ENCODE peak calls at places on chromosome 5, in ten cellular contexts. T is left ventricle myocardium inferior, F is brain microvascular endothelial cell, U is tibial nerve, D is colonic mucosa, Q is lower lobe of right lung, W is bronchial epithelial cell, K is fibroblast of mammary gland, O is astrocyte of the spinal cord, S is AG04449. B is an unnamed sample.
A peak's percentile ranks its signal among the peaks of the same experiment; 100 is the strongest.

GRCh38 chr5:125486634-125487033 is 740.2 kb upstream of the ZNF608 start:
- DNase-seq in T (no peak), D (no peak), U (no peak), S (peak; percentile 26), K (peak; percentile 66), W (peak; percentile 86), F (peak; percentile 46), Q (no peak), O (peak; percentile 64), B (peak; percentile 81)

GRCh38 chr5:69129413-69129812 is 35.6 kb downstream of the SLC30A5 start:
- DNase-seq in Q (no peak), U (no peak), F (peak; percentile 2), T (no peak), O (peak; percentile 43), D (no peak), K (peak; percentile 92), W (peak; percentile 63), S (peak; percentile 74), B (peak; percentile 52)

GRCh38 chr5:72478276-72478675 is 28.9 kb downstream of the ZNF366 start:
- DNase-seq in F (no peak), O (no peak), U (no peak), T (no peak), D (no peak), K (no peak), S (no peak), W (peak; percentile 27), Q (no peak), B (peak; percentile 39)

GRCh38 chr5:143440448-143441102 is 37.1 kb upstream of the NR3C1 start:
- DNase-seq in U (no peak), W (no peak), K (no peak), O (no peak), D (no peak), F (no peak), Q (no peak), S (no peak), T (no peak), B (no peak)

GRCh38 chr5:178454308-178454707 is 135.9 kb downstream of the COL23A1 start:
- DNase-seq in F (no peak), W (peak; percentile 43), K (no peak), U (no peak), O (no peak), Q (no peak), S (no peak), T (no peak), D (no peak), B (no peak)

GRCh38 chr5:79932510-79933504 is 58.3 kb downstream of the MTX3 start:
- DNase-seq in D (no peak), T (no peak), W (peak; percentile 49), U (peak; percentile 40), O (no peak), Q (no peak), S (no peak), K (peak; percentile 37), F (no peak), B (peak; percentile 62)

GRCh38 chr5:36239370-36240293 is 2.1 kb downstream of the NADK2 start:
- DNase-seq in U (no peak), F (no peak), O (peak; percentile 14), K (no peak), T (no peak), D (no peak), S (no peak), W (no peak), Q (no peak), B (no peak)

GRCh38 chr5:97489010-97489840 is 306.2 kb upstream of the RIOK2 start:
- DNase-seq in W (no peak), T (no peak), D (no peak), O (no peak), Q (peak; percentile 23), S (no peak), F (no peak), U (no peak), K (no peak), B (no peak)

GRCh38 chr5:89337-90286 is 2.4 kb upstream of the PLEKHG4B start:
- DNase-seq in F (no peak), O (no peak), K (no peak), S (no peak), W (no peak), U (no peak), D (no peak), Q (no peak), T (no peak), B (no peak)

GRCh38 chr5:75054110-75054930 is 2.0 kb upstream of the GCNT4 start:
- DNase-seq in S (no peak), T (peak; percentile 21), U (no peak), W (peak; percentile 37), O (peak; percentile 57), F (peak; percentile 27), Q (peak; percentile 53), D (peak; percentile 36), K (peak; percentile 38), B (peak; percentile 48)

GRCh38 chr5:139671096-139671841 is 23.1 kb downstream of the CXXC5 start:
- DNase-seq in K (no peak), F (no peak), U (no peak), Q (no peak), O (no peak), D (no peak), T (peak; percentile 47), W (peak; percentile 29), S (no peak), B (peak; percentile 35)

GRCh38 chr5:19733612-19734495 is 254.1 kb downstream of the CDH18 start:
- DNase-seq in D (no peak), T (no peak), O (no peak), K (no peak), F (no peak), Q (no peak), S (no peak), W (no peak), U (no peak), B (peak; percentile 5)

DNA sequence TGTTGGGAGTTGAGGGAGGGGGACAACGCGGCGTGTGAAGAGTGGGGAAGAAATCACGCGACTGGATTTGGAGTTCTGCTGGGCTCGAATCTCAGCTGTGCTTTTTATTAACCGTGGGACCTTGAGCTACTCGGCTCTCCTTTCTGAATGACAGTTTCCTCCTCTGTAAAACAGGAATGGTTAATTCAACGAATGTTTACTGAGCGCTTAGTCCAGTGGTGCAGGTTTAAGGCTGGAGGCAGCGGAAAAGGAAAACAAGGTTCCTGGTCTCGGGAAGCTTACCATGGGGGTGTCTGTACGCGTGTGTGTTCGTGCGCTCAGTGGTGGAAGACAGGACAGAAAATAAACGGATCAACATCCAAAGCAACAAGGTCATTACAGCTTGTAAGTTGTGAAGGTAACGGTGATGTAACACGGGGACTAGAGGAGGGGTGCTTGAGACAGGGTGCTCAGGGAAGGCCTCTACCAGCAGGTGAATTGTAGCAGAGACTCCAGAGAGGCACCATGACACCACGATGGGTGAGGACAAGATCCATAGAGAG is 277 bp downstream of the EIF4E1B start:
- DNase-seq in F (no peak), K (no peak), T (no peak), O (peak; percentile 22), W (no peak), U (no peak), S (no peak), D (no peak), Q (no peak), B (no peak)
- H3K4me3 ChIP-seq in F (peak overlapping the region; percentile 41), K (no peak overlapping the region), T (peak overlapping the region; percentile 62), O (peak overlapping the region; percentile 28), W (peak overlapping the region; percentile 19), U (no peak overlapping the region), S (peak overlapping the region; percentile 45), D (peak overlapping the region; percentile 23), Q (peak overlapping the region; percentile 37), B (no peak overlapping the region)

DNA sequence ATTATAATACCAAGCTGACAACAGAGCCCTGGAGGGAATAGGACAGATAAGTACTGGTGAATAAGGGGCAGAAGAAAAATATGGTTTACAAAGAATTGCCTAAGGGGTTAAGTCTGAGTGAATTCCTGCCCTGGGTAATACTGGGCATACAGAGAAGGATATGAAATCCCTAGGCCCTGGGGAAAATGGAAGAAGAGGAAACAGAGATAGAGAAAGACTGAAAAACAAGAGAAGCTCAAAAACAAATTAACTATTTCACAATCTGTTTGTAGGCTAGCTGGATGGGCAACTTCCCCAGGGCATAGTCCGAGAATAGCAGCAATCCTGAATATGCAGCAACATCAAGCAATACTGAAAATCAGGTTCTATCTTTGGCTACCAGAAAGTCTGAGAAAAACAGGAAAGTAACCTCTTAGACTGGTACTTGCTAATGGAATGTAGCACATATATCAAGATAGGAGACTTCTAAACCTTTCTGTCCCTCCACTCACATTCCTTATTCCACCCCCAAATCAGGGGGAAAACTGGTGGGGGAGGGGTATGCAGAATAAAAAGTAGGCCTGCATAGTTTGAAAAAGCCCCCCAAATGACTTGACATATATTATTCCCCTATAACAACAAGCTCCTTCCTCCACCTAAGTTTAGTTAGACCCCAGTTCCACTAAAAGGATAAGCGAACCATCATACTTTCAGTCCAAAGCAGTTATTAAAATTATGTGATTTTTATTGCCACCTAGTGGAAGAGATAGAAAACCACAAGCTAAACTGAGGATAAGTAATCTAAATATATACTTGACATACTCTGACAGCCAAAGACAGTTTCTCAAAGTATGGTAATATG is 20.6 kb downstream of the SLC38A9 start:
- DNase-seq in O (peak; percentile 70), D (no peak), K (peak; percentile 70), T (no peak), S (no peak), U (no peak), Q (no peak), F (no peak), W (peak; percentile 54), B (peak; percentile 56)
- TF ChIP-seq CTCF in O (peak; percentile 50), D (peak; percentile 67), K (peak; percentile 51), T (peak; percentile 75), S (peak; percentile 25), U (peak; percentile 57), Q (peak; percentile 67), F (peak; percentile 32), W (peak; percentile 39), B (peak; percentile 52)

GRCh38 chr5:88879724-88880123 is 3.3 kb downstream of the MEF2C start:
- DNase-seq in O (no peak), W (no peak), K (no peak), T (no peak), D (no peak), S (no peak), F (peak; percentile 28), U (no peak), Q (no peak), B (no peak)
- H3K4me3 ChIP-seq in O (no peak overlapping the region), W (no peak overlapping the region), K (no peak overlapping the region), T (peak overlapping the region; percentile 79), D (no peak overlapping the region), S (no peak overlapping the region), F (peak overlapping the region; percentile 10), U (no peak overlapping the region), Q (peak overlapping the region; percentile 65), B (no peak overlapping the region)

GRCh38 chr5:141680751-141681201 is 1.3 kb downstream of the ARAP3 start:
- DNase-seq in D (peak; percentile 40), T (peak; percentile 67), Q (peak; percentile 67), W (no peak), S (no peak), U (no peak), K (no peak), F (peak; percentile 34), O (no peak), B (peak; percentile 42)

GRCh38 chr5:141680178-141680577 is 1.9 kb downstream of the ARAP3 start:
- DNase-seq in S (no peak), F (no peak), K (no peak), U (no peak), D (no peak), O (no peak), Q (no peak), W (no peak), T (no peak), B (no peak)

GRCh38 chr5:141681295-141681694 is 735 bp downstream of the ARAP3 start:
- DNase-seq in F (no peak), Q (no peak), U (no peak), O (no peak), T (no peak), D (no peak), W (no peak), K (no peak), S (no peak), B (no peak)

GRCh38 chr5:141674747-141675146 is 7.3 kb downstream of the ARAP3 start:
- DNase-seq in U (no peak), K (no peak), D (no peak), Q (no peak), F (no peak), W (no peak), S (no peak), O (no peak), T (no peak), B (no peak)

GRCh38 chr5:141677415-141677814 is 4.6 kb downstream of the ARAP3 start:
- DNase-seq in D (no peak), K (no peak), S (no peak), U (no peak), O (no peak), F (no peak), Q (no peak), T (no peak), W (no peak), B (no peak)
- TF ChIP-seq CTCF in D (no peak), K (no peak), S (no peak), U (no peak), O (peak; percentile 44), F (peak; percentile 53), Q (peak; percentile 10), T (no peak), W (no peak), B (no peak)